ENCODE peak calls at places on chromosome 6, in seven cellular contexts. I is naive thymus-derived CD4-positive, alpha-beta T cell; V is SJSA1; W is CD4-positive, alpha-beta memory T cell; F is mammary epithelial cell; N is right atrium auricular region; R is upper lobe of left lung. X is an unnamed sample. For H3K9me3, the result is how much of the 10 kb centered on the place peaks cover.

GRCh38 chr6:43798688-43799444 is 28.9 kb downstream of the VEGFA start:
- DNase-seq in N (peak), F (peak), I (no peak), V (peak), R (peak), W (no peak), X (no peak)

GRCh38 chr6:89487864-89488263 is 54.9 kb downstream of the ANKRD6 start:
- DNase-seq in F (no peak), R (no peak), I (no peak), V (no peak), W (no peak), N (no peak), X (no peak)

GRCh38 chr6:33082702-33083101 is 6.9 kb downstream of the HLA-DPB1 start:
- DNase-seq in N (no peak), I (no peak), F (no peak), W (peak), R (no peak), V (no peak), X (no peak)

GRCh38 chr6:37628611-37629320 is 68.9 kb downstream of the MDGA1 start:
- DNase-seq in I (no peak), W (no peak), F (no peak), V (peak), N (no peak), R (no peak), X (no peak)

GRCh38 chr6:40810176-40810575 is 223.0 kb upstream of the LRFN2 start:
- DNase-seq in V (no peak), I (no peak), W (no peak), F (peak), N (no peak), R (no peak), X (no peak)

GRCh38 chr6:28607990-28608389 is 82.3 kb downstream of the GPX5 start:
- DNase-seq in R (no peak), F (no peak), I (no peak), W (no peak), V (no peak), N (no peak), X (no peak)

GRCh38 chr6:17093692-17094091 is 8.2 kb upstream of the STMND1 start:
- DNase-seq in W (no peak), V (no peak), F (no peak), N (no peak), R (no peak), I (no peak), X (no peak)

GRCh38 chr6:83514877-83515466 is 2.6 kb downstream of the PRSS35 start:
- DNase-seq in I (peak), V (peak), R (no peak), F (peak), N (no peak), W (peak), X (no peak)

GRCh38 chr6:90502866-90503407 is 83.9 kb downstream of the MAP3K7 start:
- DNase-seq in V (no peak), N (no peak), R (no peak), F (no peak), W (no peak), I (peak), X (no peak)

GRCh38 chr6:166671434-166672061 is 44.5 kb upstream of the RPS6KA2 start:
- DNase-seq in F (no peak), W (no peak), N (no peak), I (no peak), R (no peak), V (no peak), X (no peak)

GRCh38 chr6:111642463-111643158 is 36.9 kb upstream of the TRAF3IP2 start:
- DNase-seq in I (peak), W (no peak), R (peak), V (peak), F (peak), N (peak), X (no peak)

GRCh38 chr6:26459023-26459810 is 1.5 kb downstream of the BTN2A1 start:
- DNase-seq in R (no peak), W (no peak), I (no peak), V (no peak), N (no peak), F (peak), X (no peak)

GRCh38 chr6:140744648-140745320 is 1370.3 kb upstream of the CITED2 start:
- DNase-seq in I (no peak), N (no peak), V (peak), R (no peak), W (no peak), F (peak), X (no peak)

GRCh38 chr6:24721461-24722215 is 2.7 kb upstream of the C6orf62 start:
- DNase-seq in R (peak), W (no peak), N (no peak), F (no peak), V (no peak), I (no peak), X (no peak)

GRCh38 chr6:45026003-45026516 is 302.1 kb upstream of the RUNX2 start:
- DNase-seq in F (no peak), N (no peak), R (no peak), I (no peak), V (no peak), W (no peak), X (no peak)

GRCh38 chr6:30150671-30151395 is 10.2 kb downstream of the TRIM10 start:
- DNase-seq in V (no peak), W (no peak), F (no peak), I (no peak), R (no peak), N (no peak), X (no peak)

GRCh38 chr6:107538856-107539387 is 49.0 kb downstream of the SOBP start:
- DNase-seq in R (peak), W (no peak), F (no peak), V (no peak), N (no peak), I (no peak), X (no peak)

GRCh38 chr6:43838276-43839036 is 68.4 kb downstream of the VEGFA start:
- DNase-seq in N (peak), I (no peak), R (peak), V (peak), W (no peak), F (peak), X (no peak)

GRCh38 chr6:26205161-26205624 is 118.0 kb downstream of the HFE start:
- DNase-seq in V (peak), I (peak), N (peak), R (peak), F (peak), W (peak), X (peak)

GRCh38 chr6:8481727-8482126 is 46.4 kb upstream of the SLC35B3 start:
- DNase-seq in F (no peak), V (no peak), N (no peak), R (no peak), W (no peak), I (no peak), X (no peak)

GRCh38 chr6:108353853-108354252 is 59.0 kb downstream of the AFG1L start:
- DNase-seq in V (no peak), I (no peak), F (no peak), W (no peak), N (no peak), R (no peak), X (no peak)

GRCh38 chr6:105489213-105489525 is 86.3 kb upstream of the PREP start:
- DNase-seq in I (no peak), V (peak), W (no peak), R (no peak), N (no peak), F (no peak), X (no peak)

GRCh38 chr6:158161566-158162254 is 6.4 kb downstream of the SERAC1 start:
- DNase-seq in F (peak), W (no peak), I (no peak), R (no peak), N (no peak), V (peak), X (no peak)

GRCh38 chr6:159693894-159694545 is 979 bp upstream of the SOD2 start:
- DNase-seq in I (peak), F (no peak), V (no peak), W (peak), N (no peak), R (peak), X (peak)

GRCh38 chr6:33390173-33390572 is 1.4 kb upstream of the KIFC1 start:
- DNase-seq in R (no peak), V (no peak), N (no peak), W (no peak), F (no peak), I (no peak), X (no peak)

GRCh38 chr6:154504865-154505449 is 5.5 kb downstream of the CNKSR3 start:
- DNase-seq in N (no peak), I (no peak), F (no peak), W (no peak), V (no peak), R (no peak), X (no peak)

GRCh38 chr6:5998741-5999687 is 7.7 kb downstream of the NRN1 start:
- DNase-seq in R (no peak), F (no peak), V (no peak), W (peak), N (no peak), I (no peak), X (no peak)

GRCh38 chr6:22614541-22614940 is 45.2 kb downstream of the HDGFL1 start:
- DNase-seq in N (no peak), I (no peak), V (peak), R (no peak), W (no peak), F (no peak), X (no peak)

GRCh38 chr6:81987293-81987692 is 234.8 kb upstream of the TENT5A start:
- DNase-seq in N (no peak), R (no peak), F (no peak), V (no peak), I (no peak), W (no peak), X (no peak)

GRCh38 chr6:2109796-2110195 is 135.6 kb downstream of the GMDS start:
- DNase-seq in R (no peak), W (no peak), N (no peak), F (no peak), I (no peak), V (no peak), X (no peak)

GRCh38 chr6:36625161-36625919 is 31.2 kb downstream of the SRSF3 start:
- DNase-seq in N (peak), W (no peak), V (no peak), R (no peak), F (no peak), I (no peak), X (no peak)

GRCh38 chr6:118468682-118469465 is 79.2 kb upstream of the PLN start:
- DNase-seq in I (no peak), N (no peak), V (no peak), F (peak), W (no peak), R (no peak), X (no peak)

GRCh38 chr6:135759831-135760230 is 91.7 kb upstream of the PDE7B start:
- DNase-seq in I (no peak), V (no peak), N (no peak), F (peak), W (no peak), R (no peak), X (no peak)

GRCh38 chr6:20948531-20948930 is 414.3 kb downstream of the CDKAL1 start:
- DNase-seq in I (no peak), F (no peak), N (no peak), R (no peak), V (no peak), W (no peak), X (no peak)

GRCh38 chr6:152170702-152171667 is 363.5 kb downstream of the ESR1 start:
- DNase-seq in F (no peak), V (peak), I (no peak), N (no peak), W (peak), R (no peak), X (peak)

GRCh38 chr6:29681811-29682210 is 859 bp upstream of the ZFP57 start:
- DNase-seq in F (no peak), W (no peak), N (no peak), R (no peak), V (no peak), I (no peak), X (no peak)

GRCh38 chr6:125918681-125919566 is 37.6 kb upstream of the HINT3 start:
- DNase-seq in W (peak), R (peak), N (peak), F (peak), V (peak), I (peak), X (peak)

GRCh38 chr6:46756469-46757205 is 9.9 kb downstream of the ANKRD66 start:
- DNase-seq in R (no peak), V (no peak), I (no peak), W (no peak), F (no peak), N (no peak), X (no peak)

GRCh38 chr6:3902786-3903648 is 53.8 kb downstream of the FAM50B start:
- DNase-seq in F (no peak), V (no peak), W (no peak), R (no peak), N (no peak), I (no peak), X (no peak)

DNA sequence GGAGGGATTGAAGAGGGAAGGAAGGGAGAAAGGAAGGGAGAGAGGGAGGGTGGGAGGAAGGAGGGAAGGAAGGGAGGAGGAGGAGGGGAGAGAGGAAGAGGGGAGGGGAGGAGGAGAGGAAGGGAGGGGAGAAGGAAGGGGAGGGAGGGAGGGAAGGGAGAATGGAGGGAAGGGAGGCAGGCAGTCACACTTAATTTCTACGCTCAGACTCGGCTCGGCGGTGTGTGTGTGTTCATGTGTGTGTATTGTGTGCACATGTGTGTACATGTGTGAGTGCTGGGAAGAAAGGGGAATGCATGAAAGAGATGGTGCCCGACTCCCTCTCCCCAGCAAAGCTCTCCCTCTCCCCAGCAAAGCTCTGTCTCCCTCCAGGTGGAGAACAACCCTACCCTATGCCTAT is 79.1 kb upstream of the AFDN start:
- DNase-seq in F (no peak), R (no peak), N (no peak), V (no peak), I (no peak), W (no peak), X (no peak)
- H3K9me3 ChIP-seq in F (under half), R (under half), N (under half), V (under half), I (under half), W (under half), X (under half)

DNA sequence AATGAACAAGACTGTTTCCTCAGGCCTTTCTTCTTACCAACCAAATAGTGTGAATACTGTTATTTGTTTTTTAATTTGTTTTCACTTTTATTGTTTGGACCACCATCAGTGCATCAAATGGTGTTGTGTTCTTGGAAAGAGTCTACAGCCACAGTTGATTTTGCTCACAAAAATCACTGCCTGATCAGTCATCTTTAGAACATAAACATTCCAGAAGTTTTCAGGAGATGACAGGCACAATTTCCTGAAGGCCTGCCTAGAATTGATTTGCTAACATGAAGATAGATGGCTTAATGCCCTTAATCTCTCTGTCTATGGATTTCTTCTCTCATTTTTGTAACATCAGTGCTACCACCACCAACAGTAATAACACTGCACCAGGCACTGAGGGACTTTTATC is 13.5 kb downstream of the IL22RA2 start:
- DNase-seq in V (no peak), F (no peak), N (no peak), I (no peak), R (no peak), W (no peak), X (no peak)
- H3K9me3 ChIP-seq in V (under half), F (under half), N (under half), I (under half), R (under half), W (under half), X (under half)

DNA sequence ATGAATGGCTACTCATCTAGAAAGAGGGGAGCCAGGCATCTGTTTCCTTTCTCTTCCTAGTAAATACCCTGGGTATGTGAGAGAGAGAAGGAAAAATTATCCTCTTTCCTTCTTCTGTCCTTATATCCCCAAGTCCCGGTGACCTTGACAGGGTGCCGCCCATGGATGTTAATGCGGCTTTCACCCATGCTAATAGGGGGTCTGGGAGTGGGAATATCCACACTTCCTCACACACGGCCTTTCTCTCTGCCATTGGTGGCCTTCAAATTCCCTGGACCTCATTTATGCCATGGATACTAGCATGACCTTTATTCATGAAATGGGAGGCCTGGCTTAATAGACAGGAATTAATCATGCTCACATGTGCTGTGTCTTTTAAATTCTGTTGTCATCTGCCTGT is 159.0 kb upstream of the NOX3 start:
- DNase-seq in W (no peak), V (no peak), N (no peak), R (no peak), F (no peak), I (no peak), X (no peak)
- H3K9me3 ChIP-seq in W (under half), V (under half), N (under half), R (under half), F (under half), I (under half), X (under half)

GRCh38 chr6:75568100-75568499 is 33.6 kb upstream of the SENP6 start:
- DNase-seq in I (no peak), N (no peak), V (no peak), R (no peak), F (no peak), W (no peak), X (no peak)
- H3K9me3 ChIP-seq in I (under half), N (under half), V (under half), R (under half), F (under half), W (under half), X (under half)

DNA sequence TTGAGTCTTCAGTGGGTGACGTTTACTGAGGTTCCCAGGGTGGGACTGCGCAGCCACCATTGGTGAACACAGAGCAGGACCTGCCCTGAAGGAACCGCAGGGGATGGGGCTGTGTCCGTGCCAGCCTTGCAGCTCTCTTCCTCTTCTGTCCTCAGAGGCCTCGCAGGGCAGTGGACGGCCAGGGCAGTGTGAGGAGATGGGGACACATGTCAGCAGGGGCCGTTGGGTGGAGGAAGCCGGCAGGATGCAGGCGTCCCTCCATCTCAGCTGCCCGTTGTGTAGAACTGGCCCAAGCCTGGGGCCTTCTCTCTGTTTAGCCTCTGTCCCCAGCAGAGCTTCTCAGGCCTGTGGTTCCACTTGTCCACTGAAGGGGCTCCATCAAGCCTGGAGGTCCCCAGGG is 53.6 kb upstream of the SMOC2 start:
- DNase-seq in I (no peak), N (no peak), V (no peak), F (no peak), W (no peak), R (no peak), X (no peak)
- H3K9me3 ChIP-seq in I (under half), N (under half), V (under half), F (under half), W (under half), R (under half), X (under half)

X was measured in T-helper 17 cell.